ENCODE peak calls at places on chromosomes 5 and 9, in seven cellular contexts. W, I, T, F, N, X and R are unnamed samples.

GRCh38 chr5:7251127-7251526 is 144.8 kb upstream of the ADCY2 start:
- DNase-seq in W (no peak), I (no peak), T (no peak), F (no peak), N (no peak), X (no peak), R (no peak)

GRCh38 chr9:13568446-13568845 is 289.0 kb upstream of the MPDZ start:
- DNase-seq in W (no peak), I (peak; percentile 37), T (no peak), F (no peak), N (no peak), X (peak; percentile 8), R (no peak)

GRCh38 chr5:168334161-168335094 is 43.0 kb downstream of the WWC1 start:
- DNase-seq in W (peak; percentile 47), I (peak; percentile 80), T (no peak), F (no peak), N (no peak), X (no peak), R (no peak)

GRCh38 chr9:69121155-69122085 is 52.7 kb upstream of the TJP2 start:
- DNase-seq in W (peak; percentile 7), I (no peak), T (peak; percentile 71), F (peak; percentile 72), N (peak; percentile 51), X (peak; percentile 42), R (no peak)

GRCh38 chr9:88991066-88992030 is at the start of gene S1PR3:
- DNase-seq in W (no peak), I (no peak), T (peak; percentile 44), F (peak; percentile 69), N (peak; percentile 60), X (no peak), R (peak; percentile 83)

GRCh38 chr5:148866024-148866423 is 39.6 kb downstream of the ADRB2 start:
- DNase-seq in W (no peak), I (no peak), T (no peak), F (no peak), N (no peak), X (no peak), R (no peak)

GRCh38 chr5:75050415-75050814 is 1.9 kb downstream of the GCNT4 start:
- DNase-seq in W (no peak), I (no peak), T (no peak), F (no peak), N (peak; percentile 80), X (no peak), R (no peak)

GRCh38 chr5:148938535-148938907 is 112.1 kb downstream of the ADRB2 start:
- DNase-seq in W (no peak), I (no peak), T (no peak), F (no peak), N (no peak), X (no peak), R (no peak)

GRCh38 chr5:140246378-140247122 is 56.4 kb downstream of the PFDN1 start:
- DNase-seq in W (peak; percentile 81), I (peak; percentile 83), T (no peak), F (no peak), N (peak; percentile 47), X (no peak), R (no peak)

GRCh38 chr9:131333771-131334567 is 44.4 kb downstream of the PLPP7 start:
- DNase-seq in W (no peak), I (no peak), T (no peak), F (no peak), N (no peak), X (no peak), R (no peak)

GRCh38 chr5:158770506-158770905 is 329.2 kb downstream of the EBF1 start:
- DNase-seq in W (no peak), I (no peak), T (no peak), F (no peak), N (peak; percentile 30), X (no peak), R (no peak)

GRCh38 chr5:153831976-153832375 is 206.7 kb downstream of the FAM114A2 start:
- DNase-seq in W (peak; percentile 21), I (peak; percentile 6), T (no peak), F (no peak), N (peak; percentile 54), X (peak; percentile 50), R (no peak)

GRCh38 chr5:172334641-172335040 is 51.1 kb upstream of the UBTD2 start:
- DNase-seq in W (no peak), I (no peak), T (no peak), F (no peak), N (no peak), X (no peak), R (no peak)

GRCh38 chr5:93250431-93250830 is 330.6 kb downstream of the NR2F1-AS1 start:
- DNase-seq in W (no peak), I (peak; percentile 17), T (no peak), F (no peak), N (no peak), X (no peak), R (no peak)

GRCh38 chr9:90137824-90138223 is 504.8 kb downstream of the DIRAS2 start:
- DNase-seq in W (no peak), I (no peak), T (no peak), F (no peak), N (no peak), X (peak; percentile 27), R (no peak)

GRCh38 chr5:178206166-178207101 is 2.1 kb downstream of the HNRNPAB start:
- DNase-seq in W (no peak), I (no peak), T (no peak), F (no peak), N (no peak), X (no peak), R (peak; percentile 63)

GRCh38 chr9:88767504-88767790 is 223.8 kb upstream of the S1PR3 start:
- DNase-seq in W (no peak), I (no peak), T (no peak), F (no peak), N (no peak), X (no peak), R (no peak)

GRCh38 chr9:90330215-90330614 is 312.4 kb downstream of the DIRAS2 start:
- DNase-seq in W (no peak), I (no peak), T (no peak), F (no peak), N (no peak), X (no peak), R (no peak)

GRCh38 chr9:129198737-129199435 is 20.8 kb upstream of the IER5L start:
- DNase-seq in W (peak; percentile 12), I (no peak), T (no peak), F (no peak), N (no peak), X (no peak), R (no peak)
- TF ChIP-seq CTCF in W (no peak), I (no peak), T (no peak), F (no peak), N (no peak), X (no peak), R (no peak)

GRCh38 chr9:110214956-110215355 is 7.0 kb upstream of the C9orf152 start:
- DNase-seq in W (no peak), I (no peak), T (no peak), F (no peak), N (no peak), X (no peak), R (no peak)

GRCh38 chr9:110217656-110218099 is 9.7 kb upstream of the C9orf152 start:
- DNase-seq in W (peak; percentile 40), I (peak; percentile 27), T (no peak), F (peak; percentile 14), N (peak; percentile 38), X (peak; percentile 74), R (no peak)

GRCh38 chr9:110224583-110224982 is 16.6 kb upstream of the C9orf152 start:
- DNase-seq in W (no peak), I (no peak), T (no peak), F (no peak), N (no peak), X (no peak), R (no peak)

GRCh38 chr9:110220809-110221208 is 12.8 kb upstream of the C9orf152 start:
- DNase-seq in W (no peak), I (no peak), T (no peak), F (no peak), N (no peak), X (no peak), R (no peak)
- H3K27ac ChIP-seq in W (no peak overlapping the region), I (no peak overlapping the region), T (no peak overlapping the region), F (no peak overlapping the region), N (no peak overlapping the region), X (no peak overlapping the region), R (no peak overlapping the region)

DNA sequence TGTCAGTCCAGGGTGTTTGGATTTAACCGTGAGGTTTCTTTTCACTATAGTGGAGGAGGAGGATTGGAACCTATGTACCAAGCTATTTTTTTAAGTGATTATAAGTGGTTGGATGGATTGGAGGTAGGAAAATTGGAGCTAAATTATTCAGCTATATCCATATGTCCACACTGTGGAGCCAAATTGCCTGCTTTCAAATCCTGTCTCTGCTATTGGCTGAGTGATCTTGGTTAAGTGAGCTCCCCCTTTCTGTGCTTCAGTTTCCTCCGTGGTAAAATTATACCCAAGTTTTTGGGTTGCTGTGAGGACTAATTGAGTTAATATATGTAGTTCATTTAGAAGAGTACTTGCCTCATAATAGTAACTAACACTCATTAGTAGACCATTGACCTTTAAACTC is 2.5 kb downstream of the CENPP start:
- DNase-seq in W (peak; percentile 53), I (peak; percentile 47), T (no peak), F (no peak), N (peak; percentile 68), X (no peak), R (no peak)
- TF ChIP-seq CTCF in W (peak; percentile 62), I (peak; percentile 37), T (no peak), F (no peak), N (peak; percentile 47), X (no peak), R (no peak)

GRCh38 chr5:14440223-14440597 is 141.4 kb upstream of the OTULINL start:
- DNase-seq in W (no peak), I (no peak), T (no peak), F (no peak), N (no peak), X (no peak), R (no peak)

GRCh38 chr5:14438195-14438606 is 143.4 kb upstream of the OTULINL start:
- DNase-seq in W (no peak), I (no peak), T (no peak), F (no peak), N (no peak), X (no peak), R (no peak)

GRCh38 chr5:14439087-14439841 is 142.3 kb upstream of the OTULINL start:
- DNase-seq in W (no peak), I (no peak), T (no peak), F (no peak), N (peak; percentile 78), X (no peak), R (no peak)

GRCh38 chr5:14443665-14444064 is 137.9 kb upstream of the OTULINL start:
- DNase-seq in W (no peak), I (no peak), T (no peak), F (peak; percentile 28), N (no peak), X (no peak), R (no peak)

DNA sequence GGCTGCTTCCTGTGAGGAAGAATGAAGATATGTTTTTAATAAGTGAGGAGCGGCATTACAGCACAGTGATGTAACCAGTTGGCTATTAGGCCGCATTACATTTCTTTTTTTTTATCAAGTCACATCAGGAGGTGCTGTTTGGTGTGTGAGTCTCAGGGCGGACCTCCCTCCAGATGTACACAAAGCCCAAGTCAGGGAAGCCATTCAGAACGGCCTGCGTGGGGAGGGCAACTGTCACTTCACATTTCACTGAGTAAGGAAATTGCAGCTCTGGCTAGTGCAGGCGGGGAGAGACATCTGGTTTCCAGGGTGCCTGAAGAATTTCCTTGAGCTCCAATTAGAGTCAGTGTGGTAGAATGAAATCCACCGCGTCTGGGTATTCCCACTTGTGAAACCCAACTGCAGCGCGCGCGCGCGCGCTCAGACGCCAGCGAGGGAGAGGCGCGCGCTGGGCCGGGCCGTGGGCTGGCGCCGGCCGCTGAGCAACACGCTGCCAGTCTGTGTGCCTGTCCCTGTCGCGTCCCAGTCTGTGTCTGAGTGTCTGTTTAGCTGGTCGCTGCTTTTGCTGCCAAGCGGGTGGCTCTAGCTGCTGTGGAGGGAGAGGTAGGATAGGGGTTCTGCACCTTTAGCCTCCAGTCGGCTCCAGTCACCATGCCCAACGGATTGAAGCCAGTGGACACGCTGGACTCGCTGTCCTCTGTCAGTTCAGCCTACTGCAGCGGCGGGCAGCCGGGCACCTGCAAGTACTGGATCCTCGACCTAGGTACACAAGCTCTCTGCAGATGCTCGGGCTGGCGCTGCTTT is 140.8 kb upstream of the OTULINL start:
- DNase-seq in W (peak; percentile 87), I (peak; percentile 95), T (no peak), F (no peak), N (peak; percentile 86), X (no peak), R (peak; percentile 82)
- H3K27ac ChIP-seq in W (peak overlapping the region; percentile 89), I (peak overlapping the region; percentile 97), T (peak overlapping the region; percentile 43), F (peak overlapping the region; percentile 53), N (peak overlapping the region; percentile 16), X (no peak overlapping the region), R (peak overlapping the region; percentile 35)